ENCODE peak calls at places on chromosomes 4 and X, in nine cellular contexts. Q is DMS153; L is OCI-LY7; J is activated naive CD4-positive, alpha-beta T cell treated with anti-CD3 and anti-CD28 coated beads for 36 hours; Z is non-pigmented ciliary epithelial cell; B is spleen; T is AG08396; E is AG04450; U is NB4. I is an unnamed sample.
A peak's percentile ranks its signal among the peaks of the same experiment; 100 is the strongest.

GRCh38 chr4:38562751-38563198 is 101.2 kb upstream of the KLF3 start:
- DNase-seq in Q (peak; percentile 24), J (no peak), U (peak; percentile 20), E (no peak), Z (no peak), B (no peak), T (no peak), L (no peak), I (no peak)

GRCh38 chr4:5884804-5885203 is 8.1 kb downstream of the CRMP1 start:
- DNase-seq in Q (no peak), J (no peak), U (no peak), L (no peak), T (no peak), B (no peak), Z (no peak), E (no peak), I (no peak)

GRCh38 chr4:111994392-111994791 is 150.9 kb upstream of the FAM241A start:
- DNase-seq in B (no peak), Z (no peak), J (no peak), U (no peak), T (no peak), L (no peak), Q (no peak), E (no peak), I (no peak)

GRCh38 chrX:7330971-7331746 is 183.2 kb upstream of the PUDP start:
- DNase-seq in T (peak; percentile 55), U (no peak), E (no peak), Q (no peak), B (no peak), L (no peak), Z (no peak), J (no peak), I (no peak)

GRCh38 chrX:43661521-43662240 is 5.6 kb downstream of the MAOA start:
- DNase-seq in U (no peak), Q (no peak), E (no peak), B (no peak), J (no peak), T (no peak), Z (no peak), L (no peak), I (no peak)

GRCh38 chr4:139593091-139593564 is 37.1 kb upstream of the SETD7 start:
- DNase-seq in Z (peak; percentile 85), L (no peak), Q (no peak), T (peak; percentile 80), U (no peak), B (no peak), E (peak; percentile 67), J (no peak), I (peak; percentile 33)

GRCh38 chr4:177938226-177938625 is 496.0 kb upstream of the AGA start:
- DNase-seq in J (no peak), Z (no peak), U (no peak), L (no peak), E (no peak), B (no peak), Q (no peak), T (no peak), I (no peak)

GRCh38 chr4:174538876-174539250 is 16.6 kb upstream of the HPGD start:
- DNase-seq in L (no peak), E (no peak), B (no peak), T (no peak), U (no peak), Q (no peak), Z (no peak), J (no peak), I (no peak)

GRCh38 chr4:179110356-179110755 is 1668.1 kb upstream of the AGA start:
- DNase-seq in E (peak; percentile 88), T (no peak), J (no peak), L (no peak), Z (peak; percentile 96), U (no peak), Q (no peak), B (no peak), I (peak; percentile 22)

GRCh38 chrX:131821945-131822622 is 201.0 kb upstream of the STK26 start:
- DNase-seq in U (no peak), Q (no peak), J (no peak), Z (no peak), T (peak; percentile 52), L (no peak), E (no peak), B (peak; percentile 81), I (no peak)

GRCh38 chrX:52556741-52557140 is 39.9 kb upstream of the XAGE1B start:
- DNase-seq in U (no peak), Q (no peak), B (no peak), E (no peak), Z (no peak), L (no peak), T (no peak), J (peak; percentile 6), I (no peak)

GRCh38 chr4:65014078-65014477 is 604.8 kb upstream of the TECRL start:
- DNase-seq in U (no peak), B (no peak), L (no peak), E (no peak), J (no peak), T (no peak), Z (no peak), Q (no peak), I (no peak)

GRCh38 chr4:55445921-55446577 is 50.3 kb downstream of the TMEM165 start:
- DNase-seq in Q (no peak), Z (peak; percentile 76), T (peak; percentile 29), L (no peak), U (no peak), E (peak; percentile 45), J (no peak), B (no peak), I (peak; percentile 6)

GRCh38 chrX:85503258-85504158 is 124.0 kb upstream of the POF1B start:
- DNase-seq in L (no peak), U (no peak), Q (peak; percentile 47), T (no peak), J (no peak), B (no peak), Z (no peak), E (no peak), I (no peak)

GRCh38 chrX:132270021-132270420 is 50.8 kb upstream of the RAP2C start:
- DNase-seq in J (no peak), E (no peak), U (no peak), Q (no peak), L (no peak), Z (no peak), B (no peak), T (no peak), I (no peak)

GRCh38 chr4:114393295-114394038 is 205.1 kb upstream of the UGT8 start:
- DNase-seq in L (no peak), Q (no peak), E (no peak), J (no peak), B (no peak), Z (no peak), T (no peak), U (no peak), I (no peak)

GRCh38 chrX:43313035-43313434 is 343.1 kb upstream of the MAOA start:
- DNase-seq in T (no peak), B (no peak), Z (no peak), L (no peak), Q (no peak), J (no peak), U (no peak), E (no peak), I (no peak)

GRCh38 chr4:38149472-38149871 is 189.3 kb downstream of the PTTG2 start:
- DNase-seq in B (no peak), Z (no peak), E (no peak), L (no peak), J (no peak), T (no peak), Q (no peak), U (no peak), I (no peak)

GRCh38 chr4:53855886-53856260 is 208.5 kb downstream of the CHIC2 start:
- DNase-seq in Z (peak; percentile 67), E (peak; percentile 58), L (no peak), Q (no peak), J (no peak), T (peak; percentile 17), B (no peak), U (no peak), I (no peak)

GRCh38 chr4:28772066-28772465 is 1911.4 kb downstream of the STIM2 start:
- DNase-seq in J (no peak), Q (no peak), Z (peak; percentile 57), T (no peak), U (no peak), B (no peak), E (peak; percentile 34), L (no peak), I (peak; percentile 0)

GRCh38 chr4:2337896-2338295 is 76.0 kb upstream of the MXD4 start:
- DNase-seq in L (no peak), Q (no peak), J (peak; percentile 1), E (no peak), U (no peak), Z (no peak), B (peak; percentile 57), T (no peak), I (no peak)

GRCh38 chrX:2974946-2975345 is 31.4 kb upstream of the ARSH start:
- DNase-seq in E (no peak), J (no peak), U (no peak), Q (no peak), B (no peak), T (no peak), Z (no peak), L (no peak), I (no peak)

GRCh38 chr4:147543039-147543438 is 62.1 kb downstream of the EDNRA start:
- DNase-seq in E (no peak), L (no peak), T (no peak), Z (no peak), B (no peak), U (no peak), J (no peak), Q (no peak), I (no peak)

GRCh38 chr4:22500831-22501714 is 14.8 kb downstream of the ADGRA3 start:
- DNase-seq in E (no peak), U (no peak), B (no peak), J (peak; percentile 72), Z (peak; percentile 34), T (peak; percentile 33), L (no peak), Q (no peak), I (no peak)

GRCh38 chrX:46236411-46236810 is 308.8 kb downstream of the ZNF674 start:
- DNase-seq in J (no peak), L (no peak), Z (no peak), U (peak; percentile 15), E (no peak), B (no peak), T (no peak), Q (no peak), I (no peak)

GRCh38 chr4:88109123-88109864 is 49.1 kb downstream of the ABCG2 start:
- DNase-seq in B (no peak), T (no peak), U (no peak), E (no peak), L (no peak), Z (no peak), J (no peak), Q (no peak), I (no peak)

GRCh38 chr4:125268065-125268755 is 46.5 kb upstream of the FAT4 start:
- DNase-seq in E (no peak), J (no peak), U (no peak), L (no peak), Q (no peak), T (no peak), Z (no peak), B (no peak), I (no peak)

GRCh38 chr4:29558789-29559188 is 1161.4 kb upstream of the PCDH7 start:
- DNase-seq in Z (no peak), E (no peak), T (no peak), B (no peak), Q (no peak), J (no peak), U (no peak), L (no peak), I (no peak)

GRCh38 chrX:152861116-152861515 is 30.3 kb downstream of the NSDHL start:
- DNase-seq in E (peak; percentile 13), Q (no peak), L (no peak), Z (no peak), U (no peak), J (no peak), B (no peak), T (no peak), I (no peak)

GRCh38 chr4:118839221-118839927 is 3.4 kb upstream of the SEC24D start:
- DNase-seq in Q (no peak), U (no peak), E (no peak), J (no peak), T (no peak), Z (no peak), L (no peak), B (no peak), I (no peak)

GRCh38 chr4:162852642-162853041 is 314.0 kb downstream of the NAF1 start:
- DNase-seq in J (no peak), U (no peak), Q (no peak), B (no peak), T (no peak), Z (no peak), L (no peak), E (no peak), I (no peak)